ENCODE peak calls at places on chromosomes 6 and 20, in five cellular contexts. One of them, this sample, is unnamed.

GRCh38 chr6:137699036-137699683 is 167.9 kb upstream of the TNFAIP3 start:
- ATAC-seq in HepG2: no peak
- ATAC-seq in GM12878: peak; percentile 51
- ATAC-seq in K562: no peak
- ATAC-seq in A549: no peak
- ATAC-seq in this sample: peak; percentile 23

GRCh38 chr6:125264476-125264875 is 37.3 kb downstream of the HDDC2 start:
- ATAC-seq in HepG2: no peak
- ATAC-seq in A549: no peak
- ATAC-seq in GM12878: no peak
- ATAC-seq in K562: no peak
- ATAC-seq in this sample: no peak

GRCh38 chr6:89965441-89966249 is 71.4 kb downstream of the GJA10 start:
- ATAC-seq in K562: no peak
- ATAC-seq in HepG2: no peak
- ATAC-seq in GM12878: no peak
- ATAC-seq in A549: no peak
- ATAC-seq in this sample: no peak

GRCh38 chr6:118659513-118660217 is 8.3 kb upstream of the CEP85L start:
- ATAC-seq in GM12878: no peak
- ATAC-seq in A549: no peak
- ATAC-seq in HepG2: no peak
- ATAC-seq in K562: peak; percentile 76
- ATAC-seq in this sample: no peak

GRCh38 chr6:36516991-36517390 is 30.3 kb downstream of the STK38 start:
- ATAC-seq in HepG2: no peak
- ATAC-seq in GM12878: no peak
- ATAC-seq in K562: no peak
- ATAC-seq in A549: no peak
- ATAC-seq in this sample: peak; percentile 53

GRCh38 chr6:159059099-159059498 is 14.3 kb upstream of the TAGAP start:
- ATAC-seq in HepG2: no peak
- ATAC-seq in A549: no peak
- ATAC-seq in K562: no peak
- ATAC-seq in GM12878: peak; percentile 61
- ATAC-seq in this sample: no peak

GRCh38 chr6:125749864-125750691 is 646 bp downstream of the HEY2 start:
- ATAC-seq in GM12878: no peak
- ATAC-seq in K562: peak; percentile 0
- ATAC-seq in A549: no peak
- ATAC-seq in HepG2: peak; percentile 1
- ATAC-seq in this sample: no peak

GRCh38 chr6:89999154-89999553 is 104.9 kb downstream of the GJA10 start:
- ATAC-seq in K562: peak; percentile 76
- ATAC-seq in HepG2: no peak
- ATAC-seq in GM12878: no peak
- ATAC-seq in A549: no peak
- ATAC-seq in this sample: no peak

GRCh38 chr6:130120731-130121130 is 102.0 kb downstream of the SAMD3 start:
- ATAC-seq in HepG2: no peak
- ATAC-seq in K562: no peak
- ATAC-seq in A549: no peak
- ATAC-seq in GM12878: peak; percentile 52
- ATAC-seq in this sample: no peak

GRCh38 chr6:165222315-165223025 is 86.9 kb downstream of the C6orf118 start:
- ATAC-seq in HepG2: no peak
- ATAC-seq in K562: no peak
- ATAC-seq in GM12878: no peak
- ATAC-seq in A549: no peak
- ATAC-seq in this sample: no peak

GRCh38 chr6:138963531-138963930 is 24.5 kb downstream of the REPS1 start:
- ATAC-seq in K562: no peak
- ATAC-seq in A549: no peak
- ATAC-seq in HepG2: no peak
- ATAC-seq in GM12878: no peak
- ATAC-seq in this sample: no peak

GRCh38 chr6:137901454-137901853 is 34.4 kb downstream of the TNFAIP3 start:
- ATAC-seq in K562: no peak
- ATAC-seq in A549: no peak
- ATAC-seq in HepG2: peak; percentile 78
- ATAC-seq in GM12878: no peak
- ATAC-seq in this sample: no peak

GRCh38 chr6:169176361-169176991 is 77.2 kb downstream of the THBS2 start:
- ATAC-seq in A549: no peak
- ATAC-seq in HepG2: no peak
- ATAC-seq in GM12878: no peak
- ATAC-seq in K562: no peak
- ATAC-seq in this sample: no peak

GRCh38 chr6:53483423-53484353 is 61.2 kb downstream of the GCLC start:
- ATAC-seq in K562: peak; percentile 95
- ATAC-seq in GM12878: peak; percentile 60
- ATAC-seq in HepG2: peak; percentile 76
- ATAC-seq in A549: no peak
- ATAC-seq in this sample: peak; percentile 16

GRCh38 chr20:47727170-47727880 is 58.0 kb downstream of the SULF2 start:
- ATAC-seq in HepG2: no peak
- ATAC-seq in K562: no peak
- ATAC-seq in GM12878: peak; percentile 87
- ATAC-seq in A549: no peak
- ATAC-seq in this sample: peak; percentile 50

GRCh38 chr6:26329763-26330511 is 35.1 kb upstream of the BTN3A2 start:
- ATAC-seq in K562: peak; percentile 40
- ATAC-seq in A549: peak; percentile 27
- ATAC-seq in HepG2: peak; percentile 51
- ATAC-seq in GM12878: peak; percentile 54
- ATAC-seq in this sample: no peak

GRCh38 chr6:3766219-3766618 is 14.7 kb upstream of the PXDC1 start:
- ATAC-seq in HepG2: no peak
- ATAC-seq in K562: no peak
- ATAC-seq in A549: no peak
- ATAC-seq in GM12878: no peak
- ATAC-seq in this sample: no peak

GRCh38 chr6:83071707-83072106 is 4.2 kb downstream of the DOP1A start:
- ATAC-seq in A549: no peak
- ATAC-seq in K562: no peak
- ATAC-seq in GM12878: no peak
- ATAC-seq in HepG2: no peak
- ATAC-seq in this sample: no peak

GRCh38 chr6:48990746-48991145 is 472.3 kb downstream of the MMUT start:
- ATAC-seq in K562: no peak
- ATAC-seq in HepG2: peak; percentile 86
- ATAC-seq in GM12878: no peak
- ATAC-seq in A549: no peak
- ATAC-seq in this sample: no peak

GRCh38 chr6:147222160-147222838 is 18.1 kb downstream of the STXBP5 start:
- ATAC-seq in K562: peak; percentile 84
- ATAC-seq in A549: no peak
- ATAC-seq in HepG2: peak; percentile 81
- ATAC-seq in GM12878: peak; percentile 51
- ATAC-seq in this sample: no peak

GRCh38 chr6:157380458-157380778 is 572 bp upstream of the ZDHHC14 start:
- ATAC-seq in GM12878: peak; percentile 19
- ATAC-seq in HepG2: peak; percentile 49
- ATAC-seq in A549: peak; percentile 42
- ATAC-seq in K562: peak; percentile 33
- ATAC-seq in this sample: peak; percentile 0

GRCh38 chr20:24437322-24438090 is 31.9 kb upstream of the SYNDIG1 start:
- ATAC-seq in A549: no peak
- ATAC-seq in K562: no peak
- ATAC-seq in HepG2: no peak
- ATAC-seq in GM12878: no peak
- ATAC-seq in this sample: no peak

GRCh38 chr6:3061501-3061941 is 6.8 kb upstream of the RIPK1 start:
- ATAC-seq in K562: no peak
- ATAC-seq in HepG2: no peak
- ATAC-seq in GM12878: no peak
- ATAC-seq in A549: no peak
- ATAC-seq in this sample: no peak

GRCh38 chr6:17986656-17987575 is 519 bp downstream of the KIF13A start:
- ATAC-seq in HepG2: peak; percentile 72
- ATAC-seq in A549: peak; percentile 63
- ATAC-seq in GM12878: peak; percentile 16
- ATAC-seq in K562: peak; percentile 52
- ATAC-seq in this sample: peak; percentile 42

GRCh38 chr6:149887343-149887742 is 10.6 kb downstream of the RAET1E start:
- ATAC-seq in GM12878: no peak
- ATAC-seq in K562: no peak
- ATAC-seq in A549: peak; percentile 58
- ATAC-seq in HepG2: no peak
- ATAC-seq in this sample: peak; percentile 14

GRCh38 chr6:163347021-163347446 is 67.5 kb upstream of the QKI start:
- ATAC-seq in A549: no peak
- ATAC-seq in GM12878: no peak
- ATAC-seq in HepG2: no peak
- ATAC-seq in K562: peak; percentile 65
- ATAC-seq in this sample: no peak

GRCh38 chr20:15653396-15654207 is 919.6 kb downstream of the KIF16B start:
- ATAC-seq in A549: no peak
- ATAC-seq in K562: no peak
- ATAC-seq in GM12878: no peak
- ATAC-seq in HepG2: peak; percentile 56
- ATAC-seq in this sample: no peak

GRCh38 chr6:161273356-161273751 is 507 bp downstream of the AGPAT4 start:
- ATAC-seq in GM12878: peak; percentile 56
- ATAC-seq in HepG2: no peak
- ATAC-seq in A549: no peak
- ATAC-seq in K562: peak; percentile 29
- ATAC-seq in this sample: peak; percentile 12

GRCh38 chr6:25472314-25472713 is 179.7 kb upstream of the SCGN start:
- ATAC-seq in K562: peak; percentile 45
- ATAC-seq in GM12878: no peak
- ATAC-seq in A549: no peak
- ATAC-seq in HepG2: peak; percentile 75
- ATAC-seq in this sample: no peak

GRCh38 chr6:87164004-87164403 is 8.6 kb downstream of the ZNF292 start:
- ATAC-seq in HepG2: no peak
- ATAC-seq in A549: no peak
- ATAC-seq in GM12878: peak; percentile 56
- ATAC-seq in K562: no peak
- ATAC-seq in this sample: no peak

DNA sequence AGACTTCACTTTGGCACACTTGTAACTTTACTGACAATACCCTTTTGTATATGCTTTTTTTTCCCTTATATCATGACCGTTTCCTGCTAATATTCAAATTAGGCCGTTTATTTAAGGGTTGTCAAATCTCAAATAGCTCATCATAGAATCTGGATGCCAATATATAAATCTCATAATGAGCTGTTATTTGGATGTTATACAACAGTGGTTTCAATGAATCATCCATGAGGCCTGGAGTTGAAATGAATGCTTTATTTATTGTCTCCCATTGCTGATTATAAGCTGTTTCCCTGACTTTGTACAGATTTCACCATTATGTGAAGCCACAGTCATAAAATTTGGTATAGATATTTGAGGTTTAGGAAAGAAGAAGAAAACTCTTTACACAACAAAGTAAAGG is 256.1 kb downstream of the PLCB1 start:
- ATAC-seq in K562: no peak
- ATAC-seq in A549: no peak
- ATAC-seq in GM12878: no peak
- ATAC-seq in HepG2: no peak
- ATAC-seq in this sample: no peak
- TF ChIP-seq EP300 in K562: no peak
- TF ChIP-seq EP300 in A549: no peak
- TF ChIP-seq EP300 in GM12878: no peak
- TF ChIP-seq EP300 in HepG2: no peak
- TF ChIP-seq EP300 in this sample: no peak

GRCh38 chr6:42123379-42124103 is 18.9 kb downstream of the C6orf132 start:
- ATAC-seq in GM12878: no peak
- ATAC-seq in K562: peak; percentile 30
- ATAC-seq in HepG2: no peak
- ATAC-seq in A549: no peak
- ATAC-seq in this sample: peak; percentile 32

GRCh38 chr6:42124223-42124836 is 18.1 kb downstream of the C6orf132 start:
- ATAC-seq in K562: peak; percentile 15
- ATAC-seq in A549: peak; percentile 51
- ATAC-seq in GM12878: peak; percentile 16
- ATAC-seq in HepG2: peak; percentile 37
- ATAC-seq in this sample: no peak

GRCh38 chr6:42128460-42129359 is 13.7 kb downstream of the C6orf132 start:
- ATAC-seq in K562: peak; percentile 71
- ATAC-seq in GM12878: no peak
- ATAC-seq in A549: no peak
- ATAC-seq in HepG2: no peak
- ATAC-seq in this sample: no peak

GRCh38 chr6:42125663-42126062 is 16.8 kb downstream of the C6orf132 start:
- ATAC-seq in K562: no peak
- ATAC-seq in HepG2: no peak
- ATAC-seq in GM12878: no peak
- ATAC-seq in A549: no peak
- ATAC-seq in this sample: no peak

DNA sequence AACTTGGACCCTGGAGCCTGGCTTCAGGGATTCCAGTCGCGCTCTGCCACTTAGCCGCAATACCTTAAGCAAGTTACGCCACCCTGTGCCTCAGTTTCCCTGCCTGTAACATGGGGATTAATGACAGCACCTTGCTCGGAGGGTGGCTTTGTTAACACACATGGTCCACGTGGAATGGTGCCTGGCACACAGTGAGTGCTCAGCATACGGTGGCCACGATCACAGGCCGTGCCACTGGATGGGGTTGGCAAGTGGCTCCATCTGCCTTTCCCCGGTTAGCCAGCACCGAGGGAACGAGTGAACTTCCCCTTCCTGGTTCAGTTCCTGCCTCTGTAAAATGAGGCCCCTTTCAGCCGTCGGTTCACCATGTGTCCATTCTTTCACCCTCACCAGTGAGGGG is 17.2 kb downstream of the C6orf132 start:
- ATAC-seq in GM12878: no peak
- ATAC-seq in K562: no peak
- ATAC-seq in A549: no peak
- ATAC-seq in HepG2: no peak
- ATAC-seq in this sample: no peak
- TF ChIP-seq EP300 in GM12878: no peak
- TF ChIP-seq EP300 in K562: no peak
- TF ChIP-seq EP300 in A549: no peak
- TF ChIP-seq EP300 in HepG2: no peak
- TF ChIP-seq EP300 in this sample: no peak

GRCh38 chr20:57579898-57580447 is 19.1 kb downstream of the PCK1 start:
- ATAC-seq in K562: no peak
- ATAC-seq in HepG2: no peak
- ATAC-seq in A549: no peak
- ATAC-seq in GM12878: no peak
- ATAC-seq in this sample: no peak
- TF ChIP-seq EP300 in K562: no peak
- TF ChIP-seq EP300 in HepG2: no peak
- TF ChIP-seq EP300 in A549: no peak
- TF ChIP-seq EP300 in GM12878: no peak
- TF ChIP-seq EP300 in this sample: no peak

GRCh38 chr20:64157878-64158277 is 6.4 kb upstream of the MYT1 start:
- ATAC-seq in A549: no peak
- ATAC-seq in HepG2: no peak
- ATAC-seq in K562: no peak
- ATAC-seq in GM12878: no peak
- ATAC-seq in this sample: no peak
- TF ChIP-seq EP300 in A549: no peak
- TF ChIP-seq EP300 in HepG2: no peak
- TF ChIP-seq EP300 in K562: no peak
- TF ChIP-seq EP300 in GM12878: no peak
- TF ChIP-seq EP300 in this sample: no peak

GRCh38 chr6:23851551-23851950 is 274.5 kb upstream of the NRSN1 start:
- ATAC-seq in HepG2: no peak
- ATAC-seq in K562: no peak
- ATAC-seq in A549: no peak
- ATAC-seq in GM12878: no peak
- ATAC-seq in this sample: no peak
- TF ChIP-seq EP300 in HepG2: no peak
- TF ChIP-seq EP300 in K562: no peak
- TF ChIP-seq EP300 in A549: no peak
- TF ChIP-seq EP300 in GM12878: no peak
- TF ChIP-seq EP300 in this sample: no peak